ENCODE peak calls at places on chromosomes 5 and 9, in five cellular contexts. I is right cardiac atrium, R is cardiac muscle cell, B is ascending aorta, N is coronary artery. M is an unnamed sample.

GRCh38 chr9:92609142-92609500 is 60.8 kb downstream of the IPPK start:
- DNase-seq in B (no peak), N (no peak), R (peak), I (no peak), M (no peak)

GRCh38 chr9:104412238-104412637 is 91.8 kb upstream of the OR13F1 start:
- DNase-seq in I (no peak), B (no peak), R (no peak), N (no peak), M (no peak)

GRCh38 chr9:92668746-92669526 is 995 bp downstream of the IPPK start:
- DNase-seq in B (no peak), I (peak), N (peak), R (peak), M (no peak)

GRCh38 chr9:124045076-124045829 is 33.7 kb downstream of the LHX2 start:
- DNase-seq in N (no peak), R (no peak), I (peak), B (peak), M (no peak)

GRCh38 chr9:16561121-16561520 is 309.3 kb downstream of the BNC2 start:
- DNase-seq in N (no peak), B (no peak), I (no peak), R (no peak), M (no peak)

GRCh38 chr9:35232867-35233544 is 71.2 kb downstream of the UNC13B start:
- DNase-seq in I (no peak), B (no peak), R (no peak), N (no peak), M (no peak)

GRCh38 chr9:71780953-71781352 is 12.6 kb upstream of the CEMIP2 start:
- DNase-seq in B (no peak), R (no peak), N (no peak), I (no peak), M (no peak)

GRCh38 chr9:70093944-70094343 is 50.3 kb downstream of the MAMDC2 start:
- DNase-seq in R (no peak), B (no peak), N (no peak), I (no peak), M (no peak)

GRCh38 chr5:68200288-68200687 is 15.3 kb upstream of the PIK3R1 start:
- DNase-seq in I (no peak), R (no peak), B (no peak), N (no peak), M (no peak)

GRCh38 chr9:27457445-27457844 is 66.6 kb upstream of the IFNK start:
- DNase-seq in N (no peak), R (no peak), I (peak), B (no peak), M (no peak)

GRCh38 chr5:173633304-173633703 is 16.9 kb upstream of the BOD1 start:
- DNase-seq in R (no peak), B (peak), I (no peak), N (peak), M (no peak)

GRCh38 chr5:177311361-177311722 is 356 bp downstream of the MXD3 start:
- DNase-seq in B (no peak), I (no peak), R (peak), N (no peak), M (no peak)
- H3K27ac ChIP-seq in B (no peak), I (no peak), R (peak), N (no peak), M (no peak)

GRCh38 chr5:132813599-132814440 is 718 bp downstream of the SOWAHA start:
- DNase-seq in N (no peak), B (peak), I (no peak), R (peak), M (no peak)
- H3K4me3 ChIP-seq in N (peak), B (peak), I (peak), R (peak), M (peak)

DNA sequence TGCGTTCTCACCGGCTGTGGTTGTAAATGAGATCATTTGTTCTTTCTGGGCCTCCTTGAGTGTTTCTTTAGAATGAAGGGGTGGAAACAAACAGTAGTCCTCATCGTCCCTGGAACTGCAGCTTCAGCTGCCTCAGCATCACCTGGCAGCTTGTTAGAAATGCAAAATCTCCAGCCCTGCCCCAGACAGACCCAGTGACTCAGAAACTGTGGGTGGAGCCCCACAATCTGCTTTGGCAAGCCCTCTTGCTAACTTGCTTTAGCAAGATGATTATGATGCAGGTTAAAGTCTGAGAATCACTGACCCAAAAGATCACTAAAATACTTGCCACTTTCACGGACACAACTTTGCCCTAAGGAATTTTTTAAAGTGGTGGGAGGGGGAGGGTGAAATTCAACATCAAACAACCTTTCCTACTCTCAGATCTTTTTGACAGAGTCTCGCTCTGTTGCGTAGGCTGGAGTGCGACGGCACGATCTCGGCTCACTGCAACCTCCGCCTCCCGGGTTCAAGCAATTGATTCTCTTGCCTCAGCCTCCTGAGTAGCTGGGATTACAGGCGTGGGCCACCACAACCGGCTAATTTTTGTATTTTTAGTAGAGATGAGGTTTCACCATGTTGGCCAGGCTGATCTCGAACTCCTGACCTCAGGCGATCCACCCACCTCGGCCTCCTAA is 86.0 kb downstream of the BRINP1 start:
- DNase-seq in I (peak), B (no peak), N (no peak), R (no peak), M (no peak)
- H3K27ac ChIP-seq in I (no peak), B (no peak), N (no peak), R (no peak), M (no peak)

GRCh38 chr5:147921134-147921533 is 14.8 kb upstream of the C5orf46 start:
- DNase-seq in B (no peak), I (no peak), N (no peak), R (no peak), M (no peak)

GRCh38 chr5:147918101-147918500 is 11.8 kb upstream of the C5orf46 start:
- DNase-seq in N (no peak), B (no peak), R (no peak), I (no peak), M (no peak)

GRCh38 chr5:147920420-147921030 is 14.2 kb upstream of the C5orf46 start:
- DNase-seq in B (no peak), R (no peak), I (no peak), N (no peak), M (no peak)

GRCh38 chr5:147913786-147914185 is 7.4 kb upstream of the C5orf46 start:
- DNase-seq in I (no peak), R (no peak), B (no peak), N (no peak), M (no peak)

GRCh38 chr5:147918899-147919298 is 12.6 kb upstream of the C5orf46 start:
- DNase-seq in N (no peak), R (no peak), B (no peak), I (no peak), M (no peak)
- H3K4me3 ChIP-seq in N (no peak), R (no peak), B (no peak), I (no peak), M (no peak)

GRCh38 chr5:149283611-149284480 is 12.2 kb downstream of the AFAP1L1 start:
- DNase-seq in R (peak), B (no peak), I (no peak), N (no peak), M (no peak)

GRCh38 chr5:149285153-149285552 is 13.5 kb downstream of the AFAP1L1 start:
- DNase-seq in R (no peak), B (no peak), N (no peak), I (no peak), M (no peak)

GRCh38 chr5:149282966-149283332 is 11.3 kb downstream of the AFAP1L1 start:
- DNase-seq in R (no peak), N (no peak), B (no peak), I (no peak), M (no peak)

GRCh38 chr5:149282027-149282965 is 10.6 kb downstream of the AFAP1L1 start:
- DNase-seq in I (no peak), B (no peak), N (no peak), R (peak), M (no peak)

GRCh38 chr5:149284501-149284900 is 12.8 kb downstream of the AFAP1L1 start:
- DNase-seq in R (no peak), I (peak), B (no peak), N (no peak), M (no peak)
- H3K27ac ChIP-seq in R (peak), I (peak), B (no peak), N (peak), M (no peak)

GRCh38 chr5:72847439-72847838 is 31.0 kb downstream of the TNPO1 start:
- DNase-seq in R (no peak), N (no peak), B (no peak), I (no peak), M (no peak)
- H3K4me3 ChIP-seq in R (peak), N (peak), B (peak), I (peak), M (peak)

GRCh38 chr5:138726848-138727247 is 26.4 kb upstream of the CTNNA1 start:
- DNase-seq in N (no peak), B (no peak), I (no peak), R (no peak), M (no peak)

GRCh38 chr5:138722518-138722917 is 30.7 kb upstream of the CTNNA1 start:
- DNase-seq in N (no peak), R (no peak), I (no peak), B (no peak), M (no peak)

GRCh38 chr5:138724470-138725146 is 28.6 kb upstream of the CTNNA1 start:
- DNase-seq in I (no peak), B (peak), R (no peak), N (no peak), M (no peak)

GRCh38 chr5:138725153-138725884 is 27.9 kb upstream of the CTNNA1 start:
- DNase-seq in I (peak), R (peak), B (no peak), N (no peak), M (peak)

DNA sequence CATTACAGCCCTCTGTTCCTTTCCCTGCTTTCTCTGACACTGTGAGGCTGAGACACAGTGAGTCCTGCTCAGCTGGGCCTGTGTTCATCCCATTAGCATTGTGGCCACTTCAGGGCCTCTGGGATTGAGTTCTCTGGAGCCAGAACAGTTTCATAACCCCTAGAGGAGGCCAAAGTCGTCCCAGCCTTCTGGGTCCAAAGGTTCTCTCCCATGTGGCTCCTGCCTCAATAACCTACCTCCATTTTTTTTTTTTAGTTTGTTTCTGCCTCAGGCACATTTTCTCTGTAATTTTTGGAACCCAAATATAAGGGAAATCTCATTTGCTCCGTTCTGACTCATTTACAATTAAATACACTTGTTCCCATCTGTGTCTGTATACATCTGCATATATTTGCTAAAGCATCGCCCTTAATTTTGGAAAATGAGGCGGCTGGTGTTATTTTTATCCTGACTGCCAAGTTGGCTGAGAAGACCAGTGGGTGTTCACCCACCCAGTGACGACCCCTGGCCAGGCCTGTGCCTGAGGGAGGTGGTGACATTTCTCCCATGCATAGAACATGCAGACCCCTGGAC is 27.3 kb upstream of the CTNNA1 start:
- DNase-seq in R (no peak), I (no peak), B (no peak), N (no peak), M (no peak)
- H3K27ac ChIP-seq in R (peak), I (peak), B (peak), N (no peak), M (peak)

DNA sequence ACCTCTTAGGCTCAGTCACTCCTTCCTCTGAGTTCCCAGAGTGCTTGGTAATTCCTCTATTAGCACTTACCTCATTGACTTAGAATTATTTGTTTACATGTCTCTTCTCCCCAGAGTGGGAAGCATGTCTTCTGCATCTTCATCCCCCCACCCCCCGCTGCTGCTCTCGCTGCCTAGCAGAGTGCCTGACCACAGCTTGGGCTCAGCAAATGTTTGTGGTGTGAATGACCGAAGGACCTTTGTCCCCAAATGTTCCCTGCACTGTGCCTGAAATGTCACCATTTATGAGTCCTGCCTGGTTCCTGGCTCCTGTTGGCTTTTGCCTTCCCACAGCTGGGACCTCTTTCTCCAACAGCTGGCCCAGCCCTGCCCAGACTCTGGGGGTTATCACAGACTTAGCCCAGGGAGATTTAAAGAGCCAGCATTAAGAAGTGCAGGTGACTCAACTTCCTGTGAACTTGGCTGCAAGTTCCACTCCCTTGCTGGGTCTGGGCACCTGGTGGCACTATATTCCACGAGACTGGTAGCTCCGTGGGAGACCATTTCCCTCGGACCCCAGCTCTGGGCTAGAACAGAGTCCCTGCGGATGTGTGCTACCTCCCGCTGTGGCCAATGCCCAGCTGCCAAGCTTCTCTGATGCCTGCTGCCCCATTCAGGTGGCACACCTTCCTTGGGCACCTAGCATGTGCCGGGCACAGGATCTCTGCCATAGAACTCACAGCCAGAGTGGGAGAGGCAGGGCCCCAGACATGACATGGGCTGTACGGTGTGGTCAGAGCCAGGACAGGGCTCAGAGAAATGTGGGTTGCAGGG is 1.8 kb upstream of the HMCN2 start:
- DNase-seq in B (peak), N (no peak), I (no peak), R (no peak), M (no peak)
- H3K4me3 ChIP-seq in B (no peak), N (no peak), I (no peak), R (no peak), M (no peak)

DNA sequence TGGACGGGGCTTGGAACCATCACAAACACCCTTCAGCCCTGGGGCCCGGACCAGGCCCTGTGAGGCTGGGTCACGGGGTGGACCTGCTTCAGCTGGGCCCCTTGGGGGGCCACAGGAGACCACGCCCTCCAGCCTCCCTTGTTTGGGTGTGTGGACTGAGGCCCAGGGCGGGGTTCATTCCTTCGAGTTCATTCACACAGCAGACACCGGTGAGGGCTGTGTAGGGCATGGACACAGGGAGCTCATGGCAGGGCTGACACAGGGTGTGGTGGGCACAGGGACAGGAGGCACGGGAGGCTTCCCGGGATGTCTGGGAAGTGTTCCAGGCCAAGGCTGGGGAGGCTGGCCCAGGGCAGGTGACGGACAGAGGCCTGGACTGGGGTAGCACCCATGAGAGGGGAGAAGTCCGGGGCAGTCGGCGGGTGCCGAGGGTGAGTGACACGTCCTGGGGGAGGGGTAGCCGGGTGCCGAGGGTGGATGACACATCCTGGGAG is 8.9 kb downstream of the DNLZ start:
- DNase-seq in I (peak), N (no peak), R (peak), B (no peak), M (no peak)
- H3K27ac ChIP-seq in I (peak), N (peak), R (peak), B (peak), M (no peak)

GRCh38 chr5:72347801-72348305 is 27.7 kb downstream of the PTCD2 start:
- DNase-seq in N (no peak), R (no peak), I (no peak), B (no peak), M (no peak)
- H3K4me3 ChIP-seq in N (no peak), R (no peak), I (no peak), B (no peak), M (no peak)

M was measured in thoracic aorta.